ENCODE peak calls at places on chromosomes 6 and 20, in seven cellular contexts. M is ovary, T is psoas muscle, S is lower lobe of right lung, G is GM23338, Y is SK-N-SH, P is prostate gland. C is an unnamed sample. For H3K36me3, the result is how much of the 10 kb centered on the place peaks cover.

GRCh38 chr6:169950558-169950957 is 199.1 kb downstream of the ERMARD start:
- DNase-seq in Y (no peak), T (no peak), G (no peak), M (no peak), P (peak), S (no peak), C (no peak)

GRCh38 chr20:46789339-46789984 is 80.0 kb downstream of the SLC2A10 start:
- DNase-seq in T (no peak), M (no peak), S (no peak), P (no peak), G (no peak), Y (no peak), C (no peak)

GRCh38 chr20:44703183-44703925 is 11.8 kb upstream of the CCN5 start:
- DNase-seq in P (no peak), S (no peak), M (no peak), Y (no peak), T (no peak), G (no peak), C (no peak)

GRCh38 chr6:57313711-57314471 is 3.5 kb upstream of the PRIM2 start:
- DNase-seq in T (no peak), M (no peak), P (peak), G (no peak), S (no peak), Y (no peak), C (peak)

GRCh38 chr20:51532577-51533191 is 9.8 kb downstream of the NFATC2 start:
- DNase-seq in T (peak), Y (no peak), M (no peak), S (peak), G (no peak), P (no peak), C (peak)

GRCh38 chr6:149683256-149683860 is 34.5 kb downstream of the LATS1 start:
- DNase-seq in P (no peak), S (no peak), Y (no peak), T (no peak), G (no peak), M (no peak), C (no peak)

GRCh38 chr6:3419624-3420272 is 37.1 kb downstream of the SLC22A23 start:
- DNase-seq in P (no peak), M (no peak), Y (no peak), G (no peak), T (no peak), S (no peak), C (no peak)

GRCh38 chr20:60262967-60263603 is 304.9 kb downstream of the CDH26 start:
- DNase-seq in T (peak), Y (peak), M (no peak), P (no peak), G (peak), S (peak), C (no peak)

GRCh38 chr20:18984238-18985200 is 170.9 kb downstream of the SCP2D1 start:
- DNase-seq in T (no peak), G (no peak), Y (no peak), S (no peak), M (peak), P (no peak), C (no peak)

GRCh38 chr6:25041676-25042598 is 106.2 kb upstream of the RIPOR2 start:
- DNase-seq in T (no peak), S (no peak), P (no peak), M (no peak), Y (no peak), G (peak), C (no peak)

GRCh38 chr6:157514659-157515496 is 133.9 kb downstream of the ZDHHC14 start:
- DNase-seq in T (peak), M (no peak), P (no peak), Y (no peak), S (no peak), G (no peak), C (no peak)

GRCh38 chr6:38149526-38149925 is 330.0 kb downstream of the ZFAND3 start:
- DNase-seq in P (no peak), Y (no peak), T (no peak), M (no peak), S (no peak), G (no peak), C (no peak)

GRCh38 chr20:18683839-18684238 is 96.0 kb downstream of the DTD1 start:
- DNase-seq in S (no peak), M (no peak), P (no peak), T (no peak), G (peak), Y (no peak), C (no peak)

GRCh38 chr20:62360854-62361798 is 6.0 kb downstream of the LAMA5 start:
- DNase-seq in T (peak), S (peak), Y (no peak), P (no peak), M (peak), G (peak), C (peak)

GRCh38 chr6:158648682-158649131 is 1.1 kb upstream of the SYTL3 start:
- DNase-seq in Y (no peak), M (no peak), S (no peak), P (no peak), G (no peak), T (no peak), C (peak)

GRCh38 chr20:13035399-13036173 is 26.8 kb downstream of the SPTLC3 start:
- DNase-seq in M (no peak), S (no peak), T (no peak), Y (no peak), P (no peak), G (no peak), C (no peak)

GRCh38 chr6:27296106-27296783 is 15.8 kb downstream of the POM121L2 start:
- DNase-seq in Y (no peak), T (no peak), M (no peak), P (no peak), S (no peak), G (peak), C (no peak)

GRCh38 chr6:31727034-31727716 is 1.9 kb downstream of the DDAH2 start:
- DNase-seq in M (no peak), P (no peak), Y (no peak), T (no peak), G (no peak), S (no peak), C (peak)

GRCh38 chr6:107730106-107730505 is 94.0 kb downstream of the SCML4 start:
- DNase-seq in M (no peak), S (no peak), G (peak), P (no peak), T (no peak), Y (no peak), C (no peak)

GRCh38 chr6:112332274-112332673 is 14.9 kb upstream of the RFPL4B start:
- DNase-seq in S (no peak), G (no peak), P (no peak), M (no peak), T (no peak), Y (no peak), C (no peak)

GRCh38 chr6:30520480-30520992 is 31.2 kb downstream of the HLA-E start:
- DNase-seq in G (no peak), S (no peak), M (no peak), Y (no peak), T (no peak), P (peak), C (no peak)

GRCh38 chr6:169313347-169314010 is 59.8 kb upstream of the THBS2 start:
- DNase-seq in G (no peak), Y (no peak), S (no peak), M (no peak), P (no peak), T (no peak), C (no peak)

GRCh38 chr6:18515767-18516166 is 128.6 kb downstream of the RNF144B start:
- DNase-seq in G (no peak), Y (no peak), P (no peak), M (no peak), S (no peak), T (no peak), C (no peak)

DNA sequence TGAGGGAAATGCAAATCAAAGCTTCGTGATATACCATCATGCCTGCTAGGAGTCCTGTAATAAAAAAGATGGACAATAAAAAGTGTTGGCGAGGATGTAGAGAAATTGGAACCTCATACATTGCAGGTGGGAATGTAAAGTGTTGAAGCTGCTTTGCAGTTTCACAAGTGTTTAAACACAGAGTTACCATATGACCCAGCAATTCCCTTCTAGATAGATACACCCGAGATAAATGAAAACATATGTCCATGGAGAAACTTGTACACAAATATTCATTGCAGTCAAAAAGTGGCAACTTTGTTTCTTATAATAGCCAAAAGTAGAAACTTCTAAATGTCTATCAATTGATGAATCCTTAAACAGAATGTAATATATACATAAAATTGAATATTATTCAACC is 20.7 kb upstream of the ERVFRD-1 start:
- DNase-seq in G (no peak), Y (no peak), S (no peak), T (no peak), M (no peak), P (no peak), C (no peak)
- TF ChIP-seq CTCF in G (no peak), Y (no peak), S (no peak), T (no peak), M (no peak), P (no peak), C (no peak)

DNA sequence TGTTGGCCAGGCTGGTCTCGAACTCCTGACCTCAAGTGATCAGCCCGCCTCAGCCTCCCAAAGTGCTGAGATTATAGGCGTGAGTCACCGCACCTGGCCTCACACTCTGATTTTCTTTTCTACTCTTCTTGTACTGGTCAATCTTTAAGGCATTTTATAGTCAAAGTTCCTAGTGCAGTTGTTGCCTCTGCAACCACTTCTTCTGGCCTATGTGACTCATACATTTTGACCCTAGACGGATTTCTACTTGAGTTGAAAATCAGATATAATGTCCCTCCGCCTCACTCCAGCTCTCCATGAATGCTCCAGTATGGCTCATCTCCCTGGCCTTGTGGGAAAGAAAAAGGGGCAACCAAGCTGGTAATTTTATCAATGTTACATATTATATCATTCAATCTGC is 42.4 kb downstream of the TNFRSF21 start:
- DNase-seq in G (no peak), T (no peak), P (no peak), Y (no peak), S (no peak), M (no peak), C (no peak)
- H3K36me3 ChIP-seq in G (under half), T (under half), P (under half), Y (under half), S (under half), M (under half), C (under half)

GRCh38 chr6:138267971-138268895 is 49.9 kb upstream of the PBOV1 start:
- DNase-seq in S (no peak), G (no peak), P (no peak), M (no peak), T (no peak), Y (no peak), C (no peak)

GRCh38 chr6:138258991-138259390 is 40.7 kb upstream of the PBOV1 start:
- DNase-seq in M (no peak), T (no peak), S (no peak), Y (no peak), P (peak), G (no peak), C (no peak)

GRCh38 chr6:138263963-138264362 is 45.7 kb upstream of the PBOV1 start:
- DNase-seq in T (no peak), M (no peak), S (no peak), P (no peak), G (no peak), Y (no peak), C (no peak)

GRCh38 chr6:138266095-138266494 is 47.8 kb upstream of the PBOV1 start:
- DNase-seq in M (no peak), S (no peak), G (no peak), P (no peak), T (no peak), Y (no peak), C (no peak)

DNA sequence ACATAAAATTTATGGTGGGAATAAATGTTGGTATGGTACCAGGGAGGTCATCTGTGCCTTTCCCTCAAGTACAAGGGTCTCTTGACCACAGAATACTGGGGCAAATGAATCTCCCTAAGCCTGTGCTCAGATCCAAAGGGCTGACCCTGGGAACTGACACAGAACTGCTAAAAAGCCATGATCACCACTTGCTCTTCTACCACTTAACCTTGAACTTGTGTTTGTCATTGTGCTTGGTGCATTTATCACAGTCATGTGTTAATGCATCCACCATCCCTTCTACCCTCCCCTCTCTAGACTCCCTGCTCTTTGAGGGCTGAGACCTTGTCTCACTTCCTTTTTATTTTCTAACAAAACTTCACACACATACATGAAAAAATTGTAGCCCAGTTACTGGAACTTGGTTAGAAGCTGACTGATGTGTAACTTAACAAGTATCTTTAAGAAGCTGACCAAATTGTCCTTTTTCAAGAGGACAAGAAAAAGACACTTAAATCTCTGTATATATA is 46.1 kb upstream of the PBOV1 start:
- DNase-seq in T (no peak), M (no peak), P (no peak), S (no peak), G (no peak), Y (no peak), C (no peak)
- H3K27ac ChIP-seq in T (no peak), M (no peak), P (no peak), S (no peak), G (no peak), Y (no peak), C (no peak)

GRCh38 chr6:76984572-76984971 is 478.7 kb downstream of the HTR1B start:
- DNase-seq in P (no peak), S (no peak), G (no peak), M (no peak), T (no peak), Y (no peak), C (no peak)
- TF ChIP-seq CTCF in P (no peak), S (no peak), G (no peak), M (no peak), T (no peak), Y (no peak), C (no peak)

GRCh38 chr6:153023977-153024376 is 21.5 kb upstream of the MTRF1L start:
- DNase-seq in Y (no peak), T (no peak), M (no peak), G (no peak), S (no peak), P (no peak), C (no peak)
- H3K36me3 ChIP-seq in Y (under half), T (under half), M (under half), G (under half), S (under half), P (under half), C (under half)